ENCODE peak calls at places on chromosomes 13 and 19, in six cellular contexts. F is activated B cell treated with CpG ODN at 0.5 μM for 24 hours, A is GM23338, P is body of pancreas, R is progenitor cell of endocrine pancreas, G is WTC11. M is an unnamed sample.

GRCh38 chr13:73702419-73703071 is 431.7 kb downstream of the KLF12 start:
- DNase-seq in R (no peak), P (no peak), F (no peak), G (no peak), A (peak), M (peak)

GRCh38 chr19:46863818-46864629 is 3.2 kb downstream of the ARHGAP35 start:
- DNase-seq in A (peak), G (peak), R (no peak), F (no peak), P (peak), M (no peak)

GRCh38 chr13:71477735-71478134 is 389.3 kb downstream of the DACH1 start:
- DNase-seq in P (no peak), A (peak), R (no peak), F (no peak), G (no peak), M (no peak)

GRCh38 chr13:50887153-50887552 is 22.4 kb upstream of the RNASEH2B start:
- DNase-seq in F (no peak), G (no peak), A (no peak), P (no peak), R (no peak), M (no peak)

GRCh38 chr13:39536274-39536673 is 66.7 kb downstream of the LHFPL6 start:
- DNase-seq in R (no peak), G (no peak), P (no peak), F (no peak), A (no peak), M (no peak)

GRCh38 chr13:112722433-112723250 is 32.8 kb downstream of the ATP11A start:
- DNase-seq in R (no peak), F (no peak), P (peak), A (peak), G (no peak), M (no peak)

GRCh38 chr19:12965017-12965811 is 4.2 kb upstream of the DAND5 start:
- DNase-seq in G (peak), F (peak), P (peak), R (peak), A (peak), M (peak)

GRCh38 chr13:109784590-109785140 is 1.7 kb downstream of the IRS2 start:
- DNase-seq in G (peak), A (peak), P (peak), R (peak), F (peak), M (no peak)

GRCh38 chr13:111857336-111857735 is 209.6 kb upstream of the SOX1 start:
- DNase-seq in G (no peak), P (no peak), A (no peak), F (no peak), R (no peak), M (no peak)

GRCh38 chr13:113975416-113975815 is 1.5 kb upstream of the C13orf46 start:
- DNase-seq in F (no peak), A (no peak), P (no peak), R (no peak), G (peak), M (no peak)

GRCh38 chr13:77112961-77113360 is 86.0 kb upstream of the FBXL3 start:
- DNase-seq in F (no peak), A (no peak), P (no peak), R (no peak), G (no peak), M (no peak)

GRCh38 chr13:101341464-101341863 is 74.8 kb downstream of the NALCN start:
- DNase-seq in A (no peak), R (no peak), P (no peak), F (no peak), G (no peak), M (no peak)

GRCh38 chr19:53908933-53909415 is at the start of gene CACNG7:
- DNase-seq in F (no peak), P (no peak), A (peak), G (peak), R (no peak), M (no peak)

GRCh38 chr19:18488838-18489626 is 32.8 kb downstream of the ELL start:
- DNase-seq in R (peak), P (peak), F (no peak), A (peak), G (peak), M (no peak)

GRCh38 chr13:20161275-20161950 is 561 bp upstream of the GJA3 start:
- DNase-seq in G (no peak), F (peak), A (peak), P (no peak), R (no peak), M (no peak)

GRCh38 chr13:29801737-29802305 is 48.6 kb downstream of the UBL3 start:
- DNase-seq in A (peak), F (no peak), P (no peak), G (no peak), R (no peak), M (no peak)

GRCh38 chr13:96700657-96701056 is 293.6 kb downstream of the OXGR1 start:
- DNase-seq in A (no peak), F (no peak), P (no peak), R (no peak), G (no peak), M (no peak)

GRCh38 chr19:32041681-32042292 is 303.6 kb upstream of the ZNF507 start:
- DNase-seq in P (peak), R (peak), F (no peak), A (peak), G (peak), M (no peak)

GRCh38 chr13:90008707-90009149 is 1338.8 kb upstream of the MIR17HG start:
- DNase-seq in A (peak), F (no peak), R (no peak), G (peak), P (no peak), M (no peak)

GRCh38 chr19:45769054-45769782 is at the start of gene SIX5:
- DNase-seq in P (peak), G (peak), F (peak), A (peak), R (peak), M (peak)

GRCh38 chr19:55086730-55087541 is 11.3 kb downstream of the EPS8L1 start:
- DNase-seq in G (peak), A (peak), F (peak), R (peak), P (peak), M (no peak)

GRCh38 chr19:40588926-40589569 is 12.1 kb upstream of the LTBP4 start:
- DNase-seq in G (no peak), P (no peak), R (no peak), A (no peak), F (no peak), M (no peak)

GRCh38 chr19:50547385-50548190 is 20.6 kb downstream of the LRRC4B start:
- DNase-seq in F (no peak), R (no peak), G (no peak), P (no peak), A (no peak), M (no peak)

GRCh38 chr19:51621178-51621577 is 9.0 kb downstream of the SIGLEC5 start:
- DNase-seq in R (no peak), P (no peak), A (no peak), G (no peak), F (no peak), M (peak)

GRCh38 chr13:113157206-113157928 is 1.1 kb upstream of the PROZ start:
- DNase-seq in F (no peak), R (no peak), G (no peak), A (no peak), P (no peak), M (no peak)

GRCh38 chr13:106491463-106491862 is 44.0 kb downstream of the EFNB2 start:
- DNase-seq in G (no peak), F (no peak), R (no peak), A (no peak), P (no peak), M (no peak)

GRCh38 chr19:41316306-41316920 is 6.4 kb downstream of the CCDC97 start:
- DNase-seq in G (no peak), A (no peak), R (no peak), F (no peak), P (no peak), M (no peak)

GRCh38 chr13:26587251-26587650 is 29.8 kb downstream of the WASF3 start:
- DNase-seq in G (no peak), P (no peak), F (no peak), R (no peak), A (no peak), M (no peak)

GRCh38 chr19:6970478-6970877 is 50.8 kb downstream of the MBD3L2B start:
- DNase-seq in R (no peak), P (peak), G (no peak), F (no peak), A (no peak), M (no peak)

GRCh38 chr13:48448963-48449614 is 36.2 kb upstream of the LPAR6 start:
- DNase-seq in R (no peak), F (no peak), G (no peak), A (no peak), P (no peak), M (no peak)

GRCh38 chr13:64305246-64305645 is 2889.6 kb upstream of the PCDH20 start:
- DNase-seq in R (no peak), G (no peak), A (no peak), F (no peak), P (no peak), M (no peak)

GRCh38 chr19:18751571-18751970 is 39.5 kb downstream of the COMP start:
- DNase-seq in A (no peak), F (no peak), P (no peak), R (no peak), G (no peak), M (no peak)

GRCh38 chr19:56309511-56310185 is 5.0 kb downstream of the ZSCAN5A start:
- DNase-seq in P (peak), A (peak), G (peak), R (peak), F (peak), M (no peak)

GRCh38 chr19:51751655-51752054 is at the start of gene FPR1:
- DNase-seq in A (no peak), F (no peak), G (no peak), R (no peak), P (peak), M (no peak)

GRCh38 chr13:51697181-51697580 is 106.8 kb downstream of the DHRS12 start:
- DNase-seq in P (no peak), A (no peak), F (no peak), G (no peak), R (no peak), M (no peak)

GRCh38 chr19:6424190-6424938 is at the start of gene KHSRP:
- DNase-seq in A (peak), P (no peak), R (no peak), G (no peak), F (peak), M (no peak)

GRCh38 chr13:26561636-26562537 is 4.4 kb downstream of the WASF3 start:
- DNase-seq in P (no peak), F (no peak), R (no peak), G (no peak), A (peak), M (no peak)

GRCh38 chr19:3783660-3784584 is 2.3 kb downstream of the MATK start:
- DNase-seq in G (peak), F (no peak), P (no peak), A (peak), R (no peak), M (no peak)